ENCODE peak calls at places on chromosomes 3 and 15, in five cellular contexts. H is ovary, G is heart left ventricle, C is Peyer's patch, T is GM12891. P is an unnamed sample.

GRCh38 chr15:71115567-71116351 is 488 bp downstream of the THSD4 start:
- DNase-seq in T (peak), H (no peak), C (peak), G (peak), P (peak)

GRCh38 chr3:52171577-52172261 is 17.5 kb upstream of the POC1A start:
- DNase-seq in G (no peak), T (no peak), C (no peak), H (no peak), P (no peak)

GRCh38 chr3:194686816-194687637 is 1.3 kb downstream of the FAM43A start:
- DNase-seq in H (peak), T (no peak), C (peak), G (peak), P (peak)

GRCh38 chr3:128623762-128624176 is 26.8 kb downstream of the RPN1 start:
- DNase-seq in G (no peak), H (no peak), T (no peak), C (no peak), P (no peak)

GRCh38 chr15:84079885-84080777 is 155.4 kb upstream of the GOLGA6L4 start:
- DNase-seq in G (peak), H (peak), C (peak), T (peak), P (peak)

GRCh38 chr3:126537730-126538281 is 13.9 kb downstream of the CHST13 start:
- DNase-seq in C (peak), T (no peak), H (peak), G (peak), P (peak)

GRCh38 chr15:70258369-70259029 is 160.8 kb upstream of the TLE3 start:
- DNase-seq in C (peak), T (no peak), G (no peak), H (no peak), P (peak)

GRCh38 chr3:158791259-158791920 is 10.5 kb upstream of the MFSD1 start:
- DNase-seq in H (no peak), G (no peak), C (peak), T (no peak), P (no peak)

GRCh38 chr3:132641837-132642538 is 17.6 kb downstream of the ACAD11 start:
- DNase-seq in G (no peak), T (no peak), H (no peak), C (no peak), P (no peak)

GRCh38 chr3:194369522-194370279 is at the start of gene LRRC15:
- DNase-seq in T (no peak), H (no peak), G (peak), C (no peak), P (peak)

GRCh38 chr15:78000089-78000926 is 77.2 kb downstream of the TBC1D2B start:
- DNase-seq in C (peak), T (peak), G (peak), H (peak), P (peak)

GRCh38 chr15:52790166-52790708 is at the start of gene ONECUT1:
- DNase-seq in G (no peak), H (no peak), T (peak), C (peak), P (peak)

GRCh38 chr3:125057186-125057850 is 1.5 kb upstream of the HEG1 start:
- DNase-seq in G (no peak), T (no peak), C (no peak), H (no peak), P (no peak)

GRCh38 chr3:17431004-17431403 is 311.4 kb downstream of the TBC1D5 start:
- DNase-seq in T (no peak), H (no peak), G (no peak), C (no peak), P (no peak)

GRCh38 chr15:59792359-59792758 is 103.2 kb upstream of the BNIP2 start:
- DNase-seq in H (no peak), C (peak), G (no peak), T (no peak), P (no peak)

GRCh38 chr3:123791898-123792297 is 92.2 kb downstream of the MYLK start:
- DNase-seq in T (no peak), C (no peak), G (no peak), H (no peak), P (no peak)

GRCh38 chr3:113255100-113255853 is 43.9 kb downstream of the BOC start:
- DNase-seq in C (no peak), T (no peak), G (no peak), H (no peak), P (no peak)

GRCh38 chr15:96115642-96116041 is 214.9 kb upstream of the NR2F2 start:
- DNase-seq in C (no peak), G (no peak), H (no peak), T (no peak), P (no peak)

GRCh38 chr15:101264911-101265641 is 12.2 kb downstream of the SELENOS start:
- DNase-seq in T (no peak), H (no peak), G (no peak), C (no peak), P (peak)

DNA sequence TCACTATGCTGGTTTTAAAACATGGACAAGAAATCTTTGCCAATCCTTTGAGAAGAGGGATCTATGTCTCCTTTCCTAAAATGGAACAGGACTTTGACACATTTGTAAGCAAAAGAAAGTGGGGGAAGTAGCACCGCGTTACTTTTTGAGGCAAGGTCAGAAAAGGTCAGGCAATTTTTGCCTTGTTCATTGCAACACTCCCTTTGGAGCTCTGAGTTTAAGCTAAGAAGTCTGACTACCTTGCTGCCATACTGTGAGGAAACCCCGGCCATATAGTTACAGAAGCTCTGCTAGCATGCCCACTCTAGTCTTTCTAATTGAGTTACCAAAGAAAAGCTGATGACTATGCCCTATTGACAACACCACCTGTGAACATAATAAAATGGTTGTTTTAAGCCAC is 1.4 kb downstream of the FAM227B start:
- DNase-seq in T (no peak), H (no peak), C (no peak), G (no peak), P (no peak)
- TF ChIP-seq POLR2A in T (no peak), H (no peak), C (no peak), G (no peak), P (no peak)

DNA sequence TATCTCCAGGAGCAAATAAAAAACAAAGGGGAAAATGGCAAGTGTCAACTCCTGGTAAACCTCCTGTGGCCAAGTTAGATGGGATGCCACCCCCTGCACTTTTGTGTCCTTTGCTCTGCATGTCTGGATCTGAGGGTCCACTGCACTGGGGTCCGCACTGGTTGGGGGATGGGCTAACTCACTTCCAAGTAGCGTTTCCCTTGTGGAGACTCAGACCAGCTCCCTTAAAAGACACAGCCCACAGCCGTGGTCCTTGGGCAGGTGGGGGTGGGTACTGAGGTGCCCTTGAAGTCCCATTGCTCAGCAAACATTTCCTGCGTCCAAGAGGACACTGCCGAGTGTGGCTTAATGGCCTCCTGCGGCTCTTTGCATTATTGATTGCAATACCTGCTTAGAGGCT is 188.2 kb downstream of the MEGF11 start:
- DNase-seq in G (no peak), C (peak), T (no peak), H (no peak), P (no peak)
- TF ChIP-seq POLR2A in G (no peak), C (no peak), T (no peak), H (no peak), P (no peak)

DNA sequence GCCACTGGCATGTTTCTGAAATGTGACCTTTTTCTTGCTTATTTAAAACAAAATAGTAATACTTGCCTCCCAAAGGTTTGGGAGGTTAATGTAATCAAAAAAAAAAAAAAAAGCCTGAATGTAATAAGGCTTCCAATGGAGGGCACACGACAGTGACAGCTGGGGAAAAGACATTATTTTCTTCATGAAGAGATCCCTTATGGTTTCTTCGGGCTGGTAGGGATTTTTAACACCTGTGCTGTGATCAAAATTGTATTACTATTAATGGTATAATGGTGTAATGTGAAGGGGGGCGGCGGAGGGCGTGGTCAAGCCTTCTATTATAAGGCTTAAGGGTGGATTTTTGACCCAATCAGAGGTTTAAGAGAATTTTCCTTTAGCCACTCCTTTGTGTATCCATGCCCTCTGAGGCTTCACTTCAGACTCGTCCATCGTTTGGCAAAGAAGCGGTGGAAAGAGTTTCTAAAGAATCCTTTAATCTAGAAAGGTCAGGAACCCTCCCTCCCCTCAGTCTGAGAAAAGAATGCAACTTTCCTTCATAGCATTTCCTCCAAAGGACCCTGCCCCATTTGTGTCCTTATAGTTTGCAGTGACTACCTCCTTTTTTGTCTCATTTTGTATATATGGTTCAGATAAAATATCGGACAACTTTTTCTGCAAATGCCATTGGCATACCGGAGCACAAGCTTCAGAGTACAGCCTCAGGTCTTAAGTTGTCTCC is 89.5 kb upstream of the CHD2 start:
- DNase-seq in H (peak), T (no peak), C (peak), G (peak), P (peak)
- TF ChIP-seq POLR2A in H (no peak), T (no peak), C (peak), G (no peak), P (peak)

GRCh38 chr3:48428863-48429415 is 947 bp downstream of the PLXNB1 start:
- DNase-seq in H (peak), T (no peak), C (peak), G (peak), P (peak)
- TF ChIP-seq POLR2A in H (peak), T (no peak), C (no peak), G (peak), P (peak)

GRCh38 chr3:146544013-146544928 is at the start of gene PLSCR1:
- DNase-seq in G (peak), H (peak), C (peak), T (peak), P (peak)
- TF ChIP-seq POLR2A in G (no peak), H (peak), C (peak), T (no peak), P (peak)

P was measured in transverse colon.